ENCODE peak calls at places on chromosomes 16 and 17, in six cellular contexts. O is pancreas, Z is gastrocnemius medialis, T is SJCRH30, L is A549, F is tibial nerve. Q is an unnamed sample.

GRCh38 chr16:84577034-84577803 is 40.7 kb downstream of the COTL1 start:
- DNase-seq in Z (no peak), F (no peak), T (no peak), O (no peak), L (no peak), Q (no peak)

GRCh38 chr17:69597898-69598692 is 183.6 kb downstream of the MAP2K6 start:
- DNase-seq in T (no peak), F (no peak), L (no peak), Z (no peak), O (no peak), Q (no peak)

GRCh38 chr17:48770954-48771353 is 42.4 kb upstream of the HOXB13 start:
- DNase-seq in O (no peak), Z (no peak), F (no peak), T (no peak), L (no peak), Q (no peak)

GRCh38 chr16:2213817-2214720 is 571 bp downstream of the PGP start:
- DNase-seq in F (no peak), L (no peak), O (no peak), T (peak), Z (no peak), Q (peak)

GRCh38 chr17:81542431-81543338 is 9.5 kb downstream of the FAAP100 start:
- DNase-seq in T (no peak), Z (no peak), F (no peak), O (peak), L (no peak), Q (no peak)

GRCh38 chr16:62256406-62256805 is 220.2 kb upstream of the CDH8 start:
- DNase-seq in L (no peak), T (peak), Z (no peak), F (no peak), O (no peak), Q (no peak)

GRCh38 chr17:80883831-80884735 is 107.6 kb upstream of the CHMP6 start:
- DNase-seq in L (no peak), O (peak), F (no peak), T (no peak), Z (peak), Q (no peak)

GRCh38 chr16:57863434-57864160 is 61.3 kb upstream of the KIFC3 start:
- DNase-seq in F (peak), Z (peak), O (peak), T (peak), L (peak), Q (peak)

GRCh38 chr16:19119564-19119963 is 5.8 kb downstream of the ITPRIPL2 start:
- DNase-seq in T (no peak), Z (no peak), F (no peak), O (no peak), L (no peak), Q (no peak)

GRCh38 chr17:74852237-74853047 is 7.2 kb downstream of the GRIN2C start:
- DNase-seq in L (no peak), Z (no peak), T (no peak), F (no peak), O (no peak), Q (no peak)

GRCh38 chr17:58680038-58680369 is 11.8 kb downstream of the TEX14 start:
- DNase-seq in L (no peak), T (peak), F (no peak), O (no peak), Z (no peak), Q (no peak)

GRCh38 chr16:2370725-2371124 is 30.2 kb upstream of the ABCA3 start:
- DNase-seq in T (no peak), Z (no peak), L (no peak), F (no peak), O (no peak), Q (no peak)

GRCh38 chr17:38556234-38556633 is 49.5 kb downstream of the SRCIN1 start:
- DNase-seq in T (no peak), O (no peak), Z (no peak), F (no peak), L (no peak), Q (no peak)

GRCh38 chr17:39867084-39867890 is 715 bp upstream of the ZPBP2 start:
- DNase-seq in O (no peak), F (no peak), T (no peak), L (no peak), Z (no peak), Q (no peak)

GRCh38 chr17:14198575-14198974 is 38.1 kb downstream of the CDRT15 start:
- DNase-seq in Z (no peak), O (no peak), F (no peak), L (no peak), T (no peak), Q (no peak)

GRCh38 chr17:79007504-79008381 is 1.8 kb downstream of the CANT1 start:
- DNase-seq in Z (peak), T (no peak), O (peak), L (no peak), F (no peak), Q (no peak)

GRCh38 chr17:50501054-50501453 is 7.2 kb upstream of the MYCBPAP start:
- DNase-seq in L (no peak), Z (no peak), O (no peak), F (no peak), T (peak), Q (peak)

DNA sequence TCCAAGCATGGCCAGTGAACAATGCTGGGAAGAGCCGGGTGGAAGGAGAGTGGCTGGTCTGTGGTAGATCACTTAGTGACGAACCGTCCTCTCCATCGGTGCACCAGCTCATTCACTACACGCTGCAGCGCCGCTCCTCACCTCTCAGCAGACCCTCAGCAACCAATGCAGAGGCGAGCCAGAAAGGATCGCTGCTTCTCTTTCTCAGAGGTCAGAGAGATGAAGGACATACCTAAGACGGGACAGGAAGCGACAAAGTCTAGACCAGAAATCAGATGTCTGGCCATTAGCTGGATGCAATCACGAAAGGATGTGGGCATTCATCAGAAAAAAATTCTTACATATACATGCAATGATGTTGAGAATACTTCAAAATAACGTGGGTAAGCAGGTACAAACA is 26.9 kb downstream of the NSMCE1 start:
- DNase-seq in Z (no peak), L (no peak), F (no peak), O (no peak), T (no peak), Q (no peak)
- H3K27ac ChIP-seq in Z (peak), L (peak), F (peak), O (no peak), T (no peak), Q (peak)

GRCh38 chr16:17372383-17372782 is 98.4 kb downstream of the XYLT1 start:
- DNase-seq in L (no peak), T (no peak), O (no peak), Z (no peak), F (no peak), Q (no peak)

GRCh38 chr16:17373533-17373932 is 97.2 kb downstream of the XYLT1 start:
- DNase-seq in Z (no peak), O (no peak), L (no peak), T (no peak), F (no peak), Q (no peak)

GRCh38 chr16:17374668-17375255 is 96.0 kb downstream of the XYLT1 start:
- DNase-seq in F (no peak), L (no peak), O (no peak), Z (no peak), T (no peak), Q (no peak)

GRCh38 chr16:17377360-17378324 is 93.1 kb downstream of the XYLT1 start:
- DNase-seq in T (no peak), O (no peak), L (no peak), Z (no peak), F (no peak), Q (no peak)

GRCh38 chr16:17375388-17376304 is 95.1 kb downstream of the XYLT1 start:
- DNase-seq in O (no peak), Z (no peak), L (no peak), F (no peak), T (no peak), Q (no peak)
- H3K4me3 ChIP-seq in O (no peak), Z (no peak), L (no peak), F (no peak), T (no peak), Q (no peak)

GRCh38 chr16:15833551-15833950 is 23.3 kb downstream of the MYH11 start:
- DNase-seq in L (no peak), O (no peak), Z (no peak), F (no peak), T (no peak), Q (no peak)
- H3K27ac ChIP-seq in L (no peak), O (no peak), Z (no peak), F (no peak), T (no peak), Q (peak)

DNA sequence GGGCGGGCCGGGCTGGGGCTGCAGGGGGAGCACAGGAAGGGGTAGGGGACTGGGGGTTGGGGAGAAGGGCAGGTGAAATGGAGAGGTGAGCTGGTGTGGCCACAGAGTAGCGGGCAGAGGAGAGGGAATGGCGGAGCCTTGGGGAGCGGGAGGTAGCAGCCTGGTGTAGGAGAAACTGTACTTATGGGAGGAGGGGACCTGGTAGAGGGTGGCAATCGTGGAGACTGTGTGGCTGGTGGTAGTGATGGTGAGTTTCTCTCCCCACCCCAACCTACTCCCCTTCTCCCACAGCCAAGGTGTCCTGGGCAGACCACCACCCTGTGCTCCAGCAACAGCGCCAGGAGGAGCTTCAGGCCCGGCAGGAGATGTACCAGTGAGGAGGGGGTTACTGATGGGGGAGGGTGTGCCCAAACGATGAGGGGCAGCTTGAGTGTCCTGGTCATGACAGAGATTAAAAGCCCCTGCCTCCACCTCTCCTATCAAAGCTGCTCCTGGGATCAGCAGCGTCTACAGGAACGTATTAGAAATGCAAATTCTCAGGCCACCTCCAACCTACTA is 831 bp downstream of the ALOX15B start:
- DNase-seq in Z (no peak), T (no peak), L (no peak), F (no peak), O (no peak), Q (no peak)
- H3K4me3 ChIP-seq in Z (no peak), T (no peak), L (no peak), F (peak), O (no peak), Q (no peak)

DNA sequence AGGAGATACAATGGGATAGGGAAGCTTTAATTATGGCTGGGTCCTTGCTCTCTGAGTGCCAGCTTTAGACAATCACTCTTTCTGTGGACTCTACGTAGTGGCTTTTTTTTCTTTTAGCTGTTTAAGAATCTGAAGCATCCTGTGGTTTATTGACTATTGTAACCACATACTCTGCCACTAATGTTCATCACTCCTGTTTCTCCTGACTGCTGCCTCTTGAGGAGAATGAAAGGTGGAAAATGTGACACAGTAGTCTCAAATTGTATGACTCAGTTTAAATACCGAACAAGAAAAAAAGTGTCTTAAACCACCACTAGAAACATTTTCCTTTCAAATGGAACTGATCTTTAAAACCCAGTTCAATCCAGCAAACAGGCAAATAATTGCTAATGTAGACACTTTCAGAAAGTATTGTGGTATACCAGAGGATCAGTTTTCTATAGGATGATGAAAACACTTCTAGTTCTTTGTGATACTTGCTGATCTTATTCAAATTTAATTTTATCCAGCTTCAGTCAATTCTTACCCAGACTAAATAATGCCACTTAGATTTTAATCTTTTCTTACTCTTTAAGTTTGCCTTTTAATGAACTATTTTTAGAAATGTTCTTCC is 302.7 kb upstream of the PMFBP1 start:
- DNase-seq in O (no peak), T (peak), F (no peak), Z (no peak), L (no peak), Q (no peak)
- H3K27ac ChIP-seq in O (no peak), T (no peak), F (no peak), Z (no peak), L (no peak), Q (no peak)

GRCh38 chr16:985237-985636 is 3.7 kb downstream of the SOX8 start:
- DNase-seq in O (no peak), Z (no peak), F (no peak), L (no peak), T (no peak), Q (no peak)

GRCh38 chr16:986411-986810 is 4.8 kb downstream of the SOX8 start:
- DNase-seq in F (no peak), L (no peak), T (no peak), Z (no peak), O (no peak), Q (no peak)

GRCh38 chr16:984736-985135 is 3.2 kb downstream of the SOX8 start:
- DNase-seq in F (no peak), O (no peak), T (no peak), Z (no peak), L (no peak), Q (no peak)

GRCh38 chr16:986925-987581 is 5.5 kb downstream of the SOX8 start:
- DNase-seq in T (no peak), F (no peak), L (no peak), Z (no peak), O (no peak), Q (no peak)

DNA sequence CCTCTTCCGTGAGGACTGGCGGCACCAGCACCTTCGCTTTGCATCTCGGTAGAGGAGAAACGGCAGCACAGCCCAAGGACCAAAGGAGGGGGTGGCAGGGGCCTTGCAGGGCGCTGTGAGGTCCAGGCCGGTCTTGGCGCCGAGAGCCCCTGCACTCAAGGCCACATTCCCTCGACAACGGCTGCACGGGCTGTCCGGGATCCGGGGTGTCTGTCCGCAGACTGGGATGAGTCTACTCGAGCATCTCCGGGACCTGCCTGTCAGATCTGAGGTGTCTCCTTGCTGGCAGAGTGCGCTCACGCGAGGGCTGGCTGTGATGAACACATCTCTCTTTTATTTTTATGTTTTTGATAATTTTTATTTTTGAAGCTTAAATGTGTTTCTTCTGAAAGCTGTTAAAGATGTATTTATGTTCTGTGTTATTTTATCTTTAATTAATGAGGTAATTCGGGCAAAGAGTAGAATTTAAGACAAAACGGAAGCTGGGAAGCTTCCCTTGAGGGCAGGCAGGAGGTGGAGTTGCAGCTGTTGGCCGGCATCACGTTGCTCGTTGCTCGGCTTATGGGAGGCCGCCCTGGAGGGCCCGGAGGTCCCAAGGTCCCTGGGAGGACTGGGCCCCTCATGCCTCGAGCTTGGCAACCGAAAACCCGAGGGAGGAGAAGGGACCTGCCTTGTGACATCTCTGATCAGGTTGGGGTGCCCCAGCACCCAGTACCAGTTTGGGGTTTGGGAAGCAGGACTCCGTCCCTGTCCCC is 4.3 kb downstream of the SOX8 start:
- DNase-seq in L (no peak), T (peak), F (no peak), O (no peak), Z (no peak), Q (no peak)
- H3K4me3 ChIP-seq in L (no peak), T (peak), F (no peak), O (no peak), Z (no peak), Q (no peak)

DNA sequence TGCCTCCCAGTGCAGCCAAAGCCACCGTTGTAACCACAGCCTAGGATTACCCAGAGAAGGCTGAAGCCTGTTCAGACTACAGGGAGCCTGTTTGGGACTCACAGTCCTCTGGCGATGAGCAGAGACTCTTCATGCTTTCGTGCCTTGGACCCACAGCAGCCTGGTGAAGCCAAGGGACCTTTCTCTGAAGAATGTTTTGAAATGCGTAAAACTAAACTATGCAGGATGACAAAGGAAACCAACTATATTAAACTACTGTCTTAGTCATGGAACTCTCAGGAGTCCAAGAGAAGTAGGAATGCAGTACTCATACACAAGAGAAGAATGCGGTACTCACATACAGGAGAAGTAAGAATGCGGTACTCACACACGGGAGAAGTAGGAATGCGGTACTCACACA is 20.9 kb downstream of the ABR start:
- DNase-seq in T (no peak), L (no peak), F (no peak), Z (no peak), O (no peak), Q (no peak)
- H3K27ac ChIP-seq in T (no peak), L (no peak), F (no peak), Z (no peak), O (no peak), Q (no peak)